ENCODE peak calls at places on chromosomes 16 and 17, in four cellular contexts. Z, W, S and F are unnamed samples.

GRCh38 chr16:68490829-68491575 is 42.7 kb upstream of the SMPD3 start:
- DNase-seq in Z (no peak), W (no peak), S (peak), F (no peak)

GRCh38 chr17:19386974-19387920 is at the start of gene MFAP4:
- DNase-seq in Z (peak), W (peak), S (peak), F (peak)

GRCh38 chr16:4778050-4778392 is 10.1 kb downstream of the SEPTIN12 start:
- DNase-seq in Z (no peak), W (no peak), S (no peak), F (no peak)

GRCh38 chr16:53948734-53949430 is 244.9 kb downstream of the FTO start:
- DNase-seq in Z (no peak), W (no peak), S (no peak), F (no peak)

GRCh38 chr16:50842589-50842988 is 100.7 kb downstream of the CYLD start:
- DNase-seq in Z (no peak), W (no peak), S (no peak), F (no peak)

GRCh38 chr17:69411766-69412165 is 2.7 kb upstream of the MAP2K6 start:
- DNase-seq in Z (no peak), W (no peak), S (no peak), F (no peak)

GRCh38 chr16:46730801-46731690 is 17.1 kb downstream of the MYLK3 start:
- DNase-seq in Z (no peak), W (no peak), S (no peak), F (no peak)

GRCh38 chr17:56819431-56820145 is 14.1 kb downstream of the C17orf67 start:
- DNase-seq in Z (no peak), W (no peak), S (peak), F (peak)

GRCh38 chr16:15404792-15405191 is 9.2 kb downstream of the MPV17L start:
- DNase-seq in Z (no peak), W (no peak), S (peak), F (no peak)

GRCh38 chr17:82956146-82956725 is 116.4 kb upstream of the ZNF750 start:
- DNase-seq in Z (no peak), W (no peak), S (no peak), F (peak)

GRCh38 chr17:4362141-4362540 is 4.3 kb downstream of the UBE2G1 start:
- DNase-seq in Z (no peak), W (no peak), S (peak), F (no peak)

GRCh38 chr16:69367980-69368379 is 16.4 kb upstream of the TMED6 start:
- DNase-seq in Z (no peak), W (no peak), S (peak), F (no peak)

GRCh38 chr17:16491131-16491702 is 776 bp downstream of the LRRC75A start:
- DNase-seq in Z (no peak), W (no peak), S (no peak), F (peak)

GRCh38 chr17:16491703-16492612 is at the start of gene LRRC75A:
- DNase-seq in Z (peak), W (no peak), S (peak), F (peak)

GRCh38 chr17:16495561-16495960 is 3.6 kb upstream of the LRRC75A start:
- DNase-seq in Z (no peak), W (no peak), S (no peak), F (no peak)

GRCh38 chr17:16493470-16494048 is 1.6 kb upstream of the LRRC75A start:
- DNase-seq in Z (no peak), W (no peak), S (no peak), F (no peak)

DNA sequence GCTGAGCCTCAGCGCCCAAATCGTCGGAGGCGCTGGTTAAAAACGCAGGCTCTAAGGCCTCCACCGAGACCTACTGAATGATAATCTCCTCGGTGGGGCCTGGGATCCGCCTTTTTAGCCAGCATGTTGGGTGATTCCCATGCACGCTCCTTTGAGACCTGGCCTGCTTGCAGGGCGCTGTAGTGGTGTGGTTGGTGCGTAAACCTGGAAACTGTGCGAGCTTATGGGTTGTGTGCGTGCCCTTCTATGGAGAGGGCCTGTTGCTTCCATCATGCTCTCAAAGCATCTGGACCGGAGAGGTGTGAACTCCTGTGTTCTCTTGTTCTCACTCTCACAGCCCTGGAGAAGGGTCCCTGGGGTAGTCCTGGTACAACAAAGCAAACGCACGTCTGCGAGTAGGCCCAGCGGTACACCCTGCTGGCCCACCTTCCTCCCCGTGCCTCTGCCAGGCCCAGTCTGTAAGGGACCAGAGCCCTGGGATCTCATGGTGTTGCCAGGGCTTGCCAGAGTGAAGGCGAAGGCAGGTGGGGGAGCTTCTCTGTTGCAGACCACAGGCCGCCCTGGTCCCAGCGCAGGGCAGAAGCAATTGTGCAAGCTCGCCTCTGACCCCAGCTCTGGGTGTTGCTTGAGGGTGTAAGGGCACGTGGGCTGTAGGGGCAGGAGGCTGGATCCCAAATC is 759 bp upstream of the LRRC75A start:
- DNase-seq in Z (no peak), W (no peak), S (no peak), F (no peak)
- H3K4me3 ChIP-seq in Z (peak), W (peak), S (peak), F (peak)

DNA sequence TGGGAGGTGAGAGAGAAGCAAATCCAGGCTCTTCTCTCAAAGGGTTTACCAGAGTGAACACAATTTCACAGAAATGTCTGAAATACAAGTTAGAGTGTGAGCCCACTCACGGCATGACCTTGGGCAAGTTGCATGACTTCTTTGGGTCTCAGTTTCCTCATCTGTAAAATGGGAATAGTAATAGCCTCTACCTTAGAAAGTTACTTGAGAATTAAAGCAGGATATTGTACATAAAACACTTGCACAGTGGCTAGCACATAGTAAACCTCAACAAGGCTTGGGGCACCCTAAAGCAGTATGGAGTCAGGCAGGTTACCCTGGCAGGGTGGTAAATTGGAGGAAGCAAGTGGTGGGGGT is 13.2 kb upstream of the RNF222 start:
- DNase-seq in Z (no peak), W (no peak), S (no peak), F (no peak)
- H3K4me3 ChIP-seq in Z (no peak), W (no peak), S (no peak), F (no peak)

DNA sequence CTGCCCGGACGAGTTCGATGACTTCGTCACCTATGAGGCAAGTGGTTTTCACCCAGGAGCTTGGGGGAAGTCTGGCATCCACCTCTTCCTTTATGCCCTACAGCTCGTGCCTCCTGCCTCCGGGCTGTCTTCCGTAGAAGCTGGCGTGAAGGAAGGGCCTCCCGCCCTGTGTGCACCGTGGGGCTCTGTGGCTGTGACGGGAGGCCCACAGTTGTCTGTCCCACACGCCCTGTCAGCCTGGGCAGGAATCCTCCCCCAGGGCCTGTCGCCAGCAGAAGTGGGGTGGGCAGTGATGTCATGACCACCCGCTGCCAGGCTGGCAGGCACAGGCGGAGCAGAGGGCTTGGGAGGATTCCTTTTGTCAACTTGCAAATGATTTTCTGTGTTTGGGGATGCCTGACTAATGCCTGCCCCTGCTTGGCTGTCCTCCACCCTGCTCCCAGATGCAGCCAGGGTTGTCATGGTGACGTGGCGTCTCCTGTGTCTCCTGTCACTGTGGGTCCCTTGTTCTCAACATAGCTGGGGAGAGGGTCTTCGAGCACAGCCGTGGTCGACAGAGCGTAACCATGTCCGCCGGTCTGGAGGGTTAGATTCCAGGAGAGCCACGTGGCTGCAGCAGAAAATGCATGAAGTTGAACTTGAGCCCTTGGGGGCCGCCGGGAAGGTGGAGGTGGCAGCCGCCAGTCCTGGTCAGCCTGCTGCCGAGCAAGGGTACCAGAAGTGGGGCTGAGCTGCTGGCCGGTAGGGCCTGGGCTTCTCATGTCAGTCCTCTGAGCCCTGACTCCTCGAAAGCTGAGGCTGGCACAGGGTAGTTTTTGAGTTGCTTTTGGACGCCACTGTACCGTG is 46.1 kb downstream of the RAB11FIP3 start:
- DNase-seq in Z (no peak), W (peak), S (peak), F (peak)
- H3K4me3 ChIP-seq in Z (no peak), W (no peak), S (no peak), F (no peak)

DNA sequence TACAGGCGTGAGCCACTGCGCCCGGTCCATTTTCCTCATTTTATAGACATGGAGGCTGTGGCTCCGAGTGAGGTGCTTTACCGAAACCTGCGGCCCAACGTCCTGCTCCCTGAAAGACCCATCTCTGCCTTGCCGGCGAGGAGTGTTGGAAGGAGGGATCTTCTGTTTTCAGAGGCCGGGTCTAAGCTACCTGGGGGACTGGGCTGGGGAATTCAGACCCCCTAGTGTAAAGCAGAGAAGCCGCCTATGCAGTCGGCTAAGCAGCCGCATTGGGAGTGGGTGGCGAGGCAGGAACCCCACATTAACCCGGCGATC is 16.3 kb downstream of the MEOX1 start:
- DNase-seq in Z (no peak), W (no peak), S (no peak), F (no peak)
- H3K4me3 ChIP-seq in Z (peak), W (no peak), S (no peak), F (peak)

GRCh38 chr16:87603684-87604571 is 1.6 kb downstream of the JPH3 start:
- DNase-seq in Z (no peak), W (no peak), S (no peak), F (no peak)

GRCh38 chr16:87601322-87602004 is 845 bp upstream of the JPH3 start:
- DNase-seq in Z (no peak), W (no peak), S (no peak), F (peak)

GRCh38 chr16:87602821-87603683 is 744 bp downstream of the JPH3 start:
- DNase-seq in Z (no peak), W (no peak), S (peak), F (no peak)

GRCh38 chr16:87600246-87600645 is 2.1 kb upstream of the JPH3 start:
- DNase-seq in Z (no peak), W (no peak), S (no peak), F (no peak)

GRCh38 chr16:87602005-87602790 is at the start of gene JPH3:
- DNase-seq in Z (no peak), W (no peak), S (no peak), F (no peak)
- H3K4me3 ChIP-seq in Z (no peak), W (no peak), S (no peak), F (peak)

DNA sequence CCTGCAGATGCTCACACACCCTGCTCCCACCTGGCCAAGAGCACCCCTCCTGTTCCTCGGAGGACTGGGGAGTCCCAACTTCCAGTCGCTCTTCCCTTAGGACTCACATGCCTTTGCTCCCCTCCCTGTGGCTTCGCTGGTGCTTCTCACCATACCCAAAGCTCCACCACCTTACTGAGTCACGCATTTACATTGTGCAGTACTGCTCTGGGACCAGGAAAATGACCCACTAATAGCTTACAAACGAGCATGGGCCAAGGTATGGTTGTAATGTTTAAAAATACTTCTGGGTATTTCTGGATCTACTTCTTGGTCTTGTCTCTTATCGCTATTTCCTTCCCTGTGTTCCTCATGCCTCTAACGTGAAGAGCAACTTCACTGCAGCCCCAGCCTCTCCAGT is 41.0 kb upstream of the CDRT4 start:
- DNase-seq in Z (no peak), W (no peak), S (no peak), F (no peak)
- H3K4me3 ChIP-seq in Z (no peak), W (no peak), S (no peak), F (no peak)